ENCODE peak calls at places on chromosomes 12 and 14, in ten cellular contexts. I is caudate nucleus, M is fibroblast of the aortic adventitia, L is aorta, H is GM04503, D is SK-N-DZ, K is AG04450, V is breast epithelium, Z is AG08395, T is fibroblast of mammary gland. F is an unnamed sample.

GRCh38 chr12:25388216-25388615 is 137.5 kb upstream of the KRAS start:
- DNase-seq in D (no peak), Z (no peak), K (no peak), I (no peak), M (no peak), H (no peak), V (no peak), L (no peak), T (no peak), F (no peak)

GRCh38 chr12:112537710-112538396 is 119.1 kb downstream of the PTPN11 start:
- DNase-seq in M (no peak), V (no peak), I (no peak), Z (peak; percentile 61), T (no peak), H (peak; percentile 8), D (no peak), K (no peak), L (no peak), F (no peak)

GRCh38 chr14:68947802-68948201 is 31.3 kb downstream of the ACTN1 start:
- DNase-seq in M (peak; percentile 79), D (peak; percentile 84), H (no peak), L (peak; percentile 86), I (peak; percentile 23), V (no peak), Z (peak; percentile 33), T (peak; percentile 84), K (no peak), F (no peak)

GRCh38 chr12:105641742-105642141 is 311.3 kb downstream of the C12orf75 start:
- DNase-seq in H (peak; percentile 6), K (peak; percentile 1), V (no peak), L (no peak), Z (peak; percentile 22), D (no peak), T (no peak), I (no peak), M (no peak), F (no peak)

GRCh38 chr12:108816652-108817335 is 40.6 kb downstream of the SSH1 start:
- DNase-seq in I (no peak), V (no peak), L (no peak), T (no peak), Z (no peak), M (peak; percentile 53), H (no peak), D (no peak), K (no peak), F (no peak)

GRCh38 chr14:74491952-74492351 is 1.2 kb downstream of the NPC2 start:
- DNase-seq in Z (peak; percentile 52), I (peak; percentile 22), K (no peak), V (no peak), L (no peak), D (no peak), T (peak; percentile 68), H (no peak), M (peak; percentile 66), F (no peak)

GRCh38 chr12:46982629-46983392 is 96.6 kb upstream of the PCED1B start:
- DNase-seq in K (no peak), Z (no peak), H (no peak), I (no peak), M (no peak), L (no peak), T (no peak), D (no peak), V (no peak), F (no peak)

GRCh38 chr12:107092669-107093546 is 441 bp downstream of the CRY1 start:
- DNase-seq in L (peak; percentile 90), H (peak; percentile 8), K (no peak), T (peak; percentile 36), I (peak; percentile 72), D (no peak), Z (no peak), V (peak; percentile 40), M (peak; percentile 49), F (no peak)

GRCh38 chr12:42130670-42131402 is 13.8 kb downstream of the GXYLT1 start:
- DNase-seq in K (no peak), I (no peak), Z (peak; percentile 47), H (no peak), L (no peak), V (peak; percentile 50), D (no peak), T (peak; percentile 77), M (peak; percentile 56), F (no peak)

GRCh38 chr14:55103005-55103640 is 25.9 kb upstream of the LGALS3 start:
- DNase-seq in I (no peak), L (peak; percentile 85), Z (peak; percentile 82), D (no peak), M (peak; percentile 96), H (peak; percentile 90), V (peak; percentile 96), K (peak; percentile 72), T (peak; percentile 99), F (no peak)

GRCh38 chr12:29234965-29235364 is 85.9 kb downstream of the FAR2 start:
- DNase-seq in T (peak; percentile 68), L (no peak), V (no peak), Z (no peak), I (no peak), H (no peak), D (no peak), K (no peak), M (no peak), F (no peak)

GRCh38 chr12:21941522-21942376 is 523 bp upstream of the ABCC9 start:
- DNase-seq in L (peak; percentile 85), V (no peak), I (no peak), T (peak; percentile 69), H (peak; percentile 0), M (peak; percentile 73), D (peak; percentile 24), K (no peak), Z (peak; percentile 7), F (no peak)

GRCh38 chr12:77352941-77353340 is 287.6 kb upstream of the E2F7 start:
- DNase-seq in M (peak; percentile 68), D (no peak), Z (no peak), K (no peak), L (no peak), I (no peak), H (no peak), V (no peak), T (peak; percentile 35), F (no peak)

GRCh38 chr12:5808956-5809355 is 136.1 kb downstream of the ANO2 start:
- DNase-seq in I (no peak), D (no peak), K (no peak), H (peak; percentile 89), T (peak; percentile 14), M (no peak), V (no peak), L (no peak), Z (peak; percentile 98), F (no peak)

GRCh38 chr14:20295067-20295466 is 10.7 kb downstream of the TTC5 start:
- DNase-seq in V (no peak), H (no peak), D (no peak), Z (no peak), T (no peak), I (no peak), L (no peak), K (no peak), M (no peak), F (no peak)

GRCh38 chr12:123723765-123724164 is 11.6 kb downstream of the ATP6V0A2 start:
- DNase-seq in M (no peak), L (no peak), V (no peak), I (no peak), T (no peak), K (no peak), D (no peak), H (no peak), Z (no peak), F (no peak)

GRCh38 chr14:20164462-20164861 is 25.8 kb downstream of the OR4N5 start:
- DNase-seq in V (no peak), Z (no peak), I (no peak), L (no peak), M (no peak), K (no peak), D (no peak), H (no peak), T (no peak), F (no peak)

GRCh38 chr12:23630524-23630923 is 318.9 kb downstream of the SOX5 start:
- DNase-seq in V (no peak), H (no peak), M (no peak), D (no peak), Z (no peak), T (no peak), I (no peak), K (no peak), L (no peak), F (no peak)

F was measured in anterior cingulate cortex.